ENCODE peak calls at places on chromosomes 6 and 20, in ten cellular contexts. Y, H, F, O, S, Z, W, L, N and R are unnamed samples.

GRCh38 chr20:32973077-32973717 is 31.0 kb downstream of the SUN5 start:
- DNase-seq in W (no peak), O (no peak), H (no peak), F (no peak), Z (no peak), Y (no peak), S (no peak), N (no peak), L (no peak), R (no peak)

GRCh38 chr20:6173481-6173880 is 50.7 kb upstream of the FERMT1 start:
- DNase-seq in Z (no peak), L (no peak), N (no peak), W (no peak), Y (no peak), O (no peak), H (no peak), F (peak), S (no peak), R (no peak)

GRCh38 chr20:59938221-59938620 is 1.9 kb downstream of the PPP1R3D start:
- DNase-seq in Y (no peak), N (no peak), H (no peak), W (no peak), L (peak), S (peak), Z (no peak), O (no peak), F (no peak), R (peak)

GRCh38 chr6:35048631-35049083 is 92.5 kb downstream of the TCP11 start:
- DNase-seq in N (no peak), F (peak), O (peak), W (peak), Z (peak), H (no peak), L (no peak), S (peak), Y (no peak), R (no peak)

GRCh38 chr6:133235219-133235618 is 5.9 kb upstream of the EYA4 start:
- DNase-seq in O (no peak), L (no peak), N (no peak), W (no peak), S (no peak), F (no peak), Y (no peak), Z (no peak), H (no peak), R (no peak)

GRCh38 chr20:32920530-32921298 is 62.0 kb downstream of the EFCAB8 start:
- DNase-seq in W (no peak), O (no peak), S (no peak), Y (no peak), Z (no peak), H (no peak), L (no peak), N (no peak), F (no peak), R (no peak)

GRCh38 chr20:44714701-44715494 is at the start of gene CCN5:
- DNase-seq in O (peak), N (peak), S (peak), Y (peak), L (peak), Z (no peak), F (peak), W (no peak), H (peak), R (peak)

GRCh38 chr6:15533379-15534044 is 129.3 kb downstream of the DTNBP1 start:
- DNase-seq in L (no peak), N (no peak), H (no peak), Z (no peak), O (no peak), S (peak), Y (no peak), W (no peak), F (no peak), R (no peak)

GRCh38 chr6:133083248-133083967 is 157.7 kb upstream of the EYA4 start:
- DNase-seq in W (no peak), N (peak), S (no peak), Y (no peak), L (no peak), Z (no peak), F (no peak), H (no peak), O (no peak), R (no peak)

GRCh38 chr6:97282238-97282725 is 734 bp downstream of the MMS22L start:
- DNase-seq in N (no peak), F (no peak), S (no peak), Z (peak), W (no peak), Y (no peak), H (no peak), O (no peak), L (no peak), R (peak)

GRCh38 chr6:138038148-138038870 is 68.9 kb downstream of the PERP start:
- DNase-seq in N (no peak), H (no peak), Y (no peak), F (no peak), Z (no peak), S (no peak), O (no peak), L (no peak), W (no peak), R (no peak)

GRCh38 chr6:30990422-30991086 is 7.0 kb downstream of the MUC21 start:
- DNase-seq in H (no peak), S (no peak), F (no peak), L (no peak), W (no peak), Z (peak), O (no peak), N (no peak), Y (no peak), R (no peak)

GRCh38 chr6:2186516-2186915 is 58.9 kb downstream of the GMDS start:
- DNase-seq in L (peak), Y (no peak), N (no peak), Z (no peak), S (no peak), O (no peak), H (no peak), F (no peak), W (no peak), R (no peak)

GRCh38 chr6:160088069-160088773 is 33.4 kb upstream of the SLC22A1 start:
- DNase-seq in Y (peak), S (peak), Z (peak), W (peak), N (peak), F (peak), O (no peak), H (peak), L (peak), R (peak)

GRCh38 chr20:38123021-38123587 is 42.0 kb downstream of the TGM2 start:
- DNase-seq in F (no peak), N (no peak), S (peak), L (no peak), Z (peak), O (peak), W (no peak), H (no peak), Y (no peak), R (no peak)

GRCh38 chr6:23659125-23659524 is 466.9 kb upstream of the NRSN1 start:
- DNase-seq in S (peak), H (no peak), Z (peak), O (no peak), Y (no peak), N (no peak), L (no peak), F (no peak), W (no peak), R (peak)

GRCh38 chr6:122833229-122833556 is 44.1 kb downstream of the SMPDL3A start:
- DNase-seq in H (no peak), W (no peak), F (no peak), Z (peak), Y (no peak), S (no peak), L (no peak), N (no peak), O (no peak), R (no peak)

GRCh38 chr6:31834704-31835375 is 7.3 kb downstream of the HSPA1B start:
- DNase-seq in F (peak), Y (peak), L (no peak), W (no peak), O (peak), Z (peak), N (peak), H (peak), S (no peak), R (peak)

GRCh38 chr6:53707108-53707897 is 41.7 kb upstream of the KLHL31 start:
- DNase-seq in O (no peak), Y (no peak), Z (no peak), N (no peak), W (peak), H (no peak), F (no peak), S (peak), L (no peak), R (no peak)

GRCh38 chr6:152271681-152272464 is 365.3 kb downstream of the SYNE1 start:
- DNase-seq in Y (no peak), F (peak), O (no peak), N (no peak), H (no peak), Z (no peak), W (no peak), L (peak), S (peak), R (peak)

GRCh38 chr6:167272156-167272555 is 19.0 kb upstream of the UNC93A start:
- DNase-seq in F (no peak), W (no peak), Y (no peak), N (no peak), L (no peak), S (no peak), O (no peak), H (no peak), Z (no peak), R (no peak)

GRCh38 chr6:100665041-100665380 is 200.3 kb upstream of the SIM1 start:
- DNase-seq in Y (no peak), L (no peak), F (no peak), O (no peak), H (no peak), N (no peak), Z (peak), S (no peak), W (no peak), R (no peak)

GRCh38 chr20:25623225-25623735 is 534 bp downstream of the NANP start:
- DNase-seq in Y (peak), F (peak), L (peak), S (peak), Z (peak), W (no peak), O (peak), H (peak), N (peak), R (peak)

GRCh38 chr20:23652371-23652770 is 14.6 kb upstream of the CST3 start:
- DNase-seq in Y (no peak), W (no peak), O (no peak), F (no peak), L (peak), S (peak), N (no peak), H (no peak), Z (no peak), R (peak)

GRCh38 chr6:82073484-82073883 is 174.1 kb downstream of the IBTK start:
- DNase-seq in F (no peak), O (no peak), L (no peak), S (no peak), N (no peak), Y (no peak), H (no peak), Z (no peak), W (no peak), R (no peak)

GRCh38 chr6:105352037-105352617 is 50.8 kb downstream of the PREP start:
- DNase-seq in N (no peak), Z (no peak), L (no peak), F (no peak), S (no peak), W (no peak), O (no peak), H (no peak), Y (no peak), R (no peak)

GRCh38 chr6:33416386-33417126 is 1.4 kb downstream of the CUTA start:
- DNase-seq in O (no peak), H (no peak), L (no peak), S (peak), N (no peak), W (no peak), Z (no peak), F (no peak), Y (no peak), R (no peak)
- H3K4me3 ChIP-seq in O (no peak), H (peak), L (peak), S (peak), N (no peak), W (peak), Z (peak), F (no peak), Y (peak), R (peak)

GRCh38 chr6:87661016-87661415 is 41.0 kb downstream of the AKIRIN2 start:
- DNase-seq in L (no peak), Z (no peak), N (no peak), Y (no peak), H (no peak), W (no peak), S (peak), F (no peak), O (no peak), R (no peak)
- H3K27ac ChIP-seq in L (no peak), Z (no peak), N (no peak), Y (no peak), H (no peak), W (no peak), S (peak), F (no peak), O (no peak), R (no peak)

GRCh38 chr6:43856005-43856765 is 86.2 kb downstream of the VEGFA start:
- DNase-seq in N (peak), W (no peak), Y (peak), F (peak), Z (peak), H (peak), S (peak), O (peak), L (peak), R (peak)
- TF ChIP-seq CTCF in N (peak), W (peak), Y (peak), F (peak), Z (peak), H (peak), S (peak), O (peak), L (peak), R (peak)

GRCh38 chr20:34693414-34693813 is 10.7 kb upstream of the TP53INP2 start:
- DNase-seq in O (no peak), Y (no peak), F (peak), N (peak), L (no peak), W (no peak), Z (no peak), H (no peak), S (no peak), R (no peak)
- H3K4me3 ChIP-seq in O (no peak), Y (no peak), F (no peak), N (no peak), L (no peak), W (no peak), Z (no peak), H (no peak), S (no peak), R (no peak)

GRCh38 chr6:132000296-132000695 is 49.1 kb upstream of the CCN2 start:
- DNase-seq in W (no peak), F (no peak), Z (no peak), Y (no peak), N (no peak), L (no peak), O (no peak), S (no peak), H (no peak), R (no peak)
- H3K27ac ChIP-seq in W (no peak), F (no peak), Z (no peak), Y (no peak), N (no peak), L (no peak), O (no peak), S (no peak), H (no peak), R (no peak)

DNA sequence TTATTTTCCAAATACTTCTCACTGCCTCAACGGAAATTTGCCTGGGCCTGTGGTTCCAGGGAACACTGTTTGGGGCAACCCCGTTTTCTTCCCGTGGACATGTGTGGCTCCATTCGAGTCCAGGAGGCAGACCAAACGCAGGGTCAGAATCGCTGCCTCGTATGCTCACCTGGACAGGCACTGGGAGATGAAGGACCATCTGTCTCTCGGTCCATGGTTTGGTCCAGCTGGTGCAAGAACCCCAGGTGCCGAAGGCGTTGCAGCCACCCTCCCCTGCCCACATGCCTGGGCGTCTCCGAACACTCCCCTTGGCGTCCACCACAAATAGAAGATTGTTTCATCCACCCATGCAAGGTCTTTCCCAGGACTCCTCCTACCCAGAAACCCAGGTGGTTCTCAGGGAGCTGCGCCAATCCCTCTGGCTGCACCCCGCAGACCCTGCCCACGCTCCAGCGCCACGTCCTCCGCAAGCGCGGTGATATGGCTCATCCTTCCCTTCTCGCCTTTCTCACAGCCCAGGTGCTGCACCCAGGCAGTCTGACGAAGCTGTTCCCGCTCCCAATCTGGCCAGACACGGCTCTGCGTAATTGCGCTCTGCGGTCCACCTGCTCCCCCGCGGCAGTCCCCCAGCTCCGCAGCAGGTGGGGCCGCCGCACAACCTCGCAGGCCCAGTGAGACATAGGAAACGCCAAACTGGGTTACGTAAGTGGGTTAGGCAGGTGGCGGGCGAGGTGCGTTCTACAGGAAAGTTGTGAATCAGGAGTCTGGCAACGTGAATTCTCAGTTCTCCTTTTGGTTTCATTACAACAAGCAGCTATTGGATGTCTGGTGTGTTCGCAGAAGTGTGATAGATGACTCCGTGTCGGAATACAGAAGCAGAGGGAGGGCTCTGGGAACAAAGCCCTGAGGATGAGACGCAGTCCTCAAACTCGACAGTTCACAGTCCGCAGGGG is 146.2 kb upstream of the ECI2 start:
- DNase-seq in F (peak), O (peak), L (peak), Z (peak), S (peak), Y (peak), N (peak), H (no peak), W (no peak), R (peak)
- TF ChIP-seq CTCF in F (peak), O (peak), L (peak), Z (peak), S (peak), Y (no peak), N (peak), H (no peak), W (peak), R (peak)

GRCh38 chr20:19975436-19975799 is 41.7 kb upstream of the NAA20 start:
- DNase-seq in H (no peak), N (peak), W (no peak), Z (no peak), S (peak), L (no peak), F (peak), O (peak), Y (peak), R (no peak)
- H3K4me3 ChIP-seq in H (no peak), N (peak), W (peak), Z (no peak), S (peak), L (peak), F (no peak), O (peak), Y (peak), R (peak)